ENCODE peak calls at places on chromosomes 7 and 10, in ten cellular contexts. H, R, X, B, A, D, O, L, S and N are unnamed samples.

GRCh38 chr10:52818019-52818418 is 45.4 kb upstream of the MBL2 start:
- DNase-seq in H (peak; percentile 50), R (peak; percentile 64), X (peak; percentile 31), B (no peak), A (peak; percentile 44), D (no peak), O (peak; percentile 49), L (no peak), S (no peak), N (peak; percentile 53)

GRCh38 chr10:73914036-73914435 is 3.1 kb downstream of the PLAU start:
- DNase-seq in H (no peak), R (no peak), X (no peak), B (no peak), A (no peak), D (no peak), O (no peak), L (no peak), S (no peak), N (no peak)

GRCh38 chr7:151306374-151306773 is 35.2 kb upstream of the NUB1 start:
- DNase-seq in H (no peak), R (no peak), X (no peak), B (no peak), A (no peak), D (no peak), O (no peak), L (no peak), S (no peak), N (no peak)

GRCh38 chr10:91328320-91328984 is 81.7 kb upstream of the HECTD2 start:
- DNase-seq in H (no peak), R (no peak), X (no peak), B (no peak), A (no peak), D (no peak), O (no peak), L (no peak), S (no peak), N (no peak)

GRCh38 chr7:29385214-29385613 is 178.4 kb upstream of the PRR15 start:
- DNase-seq in H (no peak), R (no peak), X (no peak), B (no peak), A (no peak), D (no peak), O (no peak), L (no peak), S (no peak), N (no peak)

GRCh38 chr10:865257-865656 is 66.2 kb downstream of the LARP4B start:
- DNase-seq in H (no peak), R (peak; percentile 14), X (no peak), B (no peak), A (no peak), D (no peak), O (no peak), L (no peak), S (no peak), N (no peak)

GRCh38 chr10:35758086-35758485 is 116.0 kb upstream of the FZD8 start:
- DNase-seq in H (peak; percentile 70), R (no peak), X (no peak), B (no peak), A (no peak), D (no peak), O (no peak), L (peak; percentile 67), S (no peak), N (no peak)

GRCh38 chr10:118963963-118964362 is 65.6 kb upstream of the NANOS1 start:
- DNase-seq in H (no peak), R (no peak), X (no peak), B (no peak), A (no peak), D (no peak), O (no peak), L (no peak), S (no peak), N (no peak)

GRCh38 chr10:95388539-95388938 is 97.7 kb upstream of the PDLIM1 start:
- DNase-seq in H (no peak), R (no peak), X (no peak), B (no peak), A (no peak), D (no peak), O (peak; percentile 67), L (no peak), S (no peak), N (no peak)

GRCh38 chr7:52273685-52274610 is 761.5 kb upstream of the POM121L12 start:
- DNase-seq in H (no peak), R (no peak), X (no peak), B (no peak), A (no peak), D (no peak), O (no peak), L (no peak), S (no peak), N (no peak)

GRCh38 chr10:103493362-103493871 is at the start of gene NEURL1:
- DNase-seq in H (no peak), R (peak; percentile 52), X (no peak), B (peak; percentile 34), A (no peak), D (no peak), O (peak; percentile 36), L (no peak), S (peak; percentile 60), N (no peak)

GRCh38 chr7:148044173-148044572 is 546.4 kb upstream of the C7orf33 start:
- DNase-seq in H (no peak), R (no peak), X (no peak), B (peak; percentile 70), A (no peak), D (no peak), O (peak; percentile 99), L (no peak), S (no peak), N (no peak)

GRCh38 chr7:100735730-100736129 is 2.3 kb downstream of the ZAN start:
- DNase-seq in H (no peak), R (no peak), X (no peak), B (no peak), A (no peak), D (no peak), O (no peak), L (no peak), S (peak; percentile 2), N (no peak)

GRCh38 chr7:56115852-56116538 is at the start of gene NUPR2:
- DNase-seq in H (no peak), R (no peak), X (no peak), B (no peak), A (no peak), D (no peak), O (no peak), L (no peak), S (no peak), N (no peak)

GRCh38 chr10:60611291-60611747 is 167.0 kb upstream of the CDK1 start:
- DNase-seq in H (peak; percentile 56), R (no peak), X (no peak), B (no peak), A (peak; percentile 92), D (peak; percentile 13), O (no peak), L (no peak), S (no peak), N (peak; percentile 86)